ENCODE peak calls at places on chromosomes 1 and 21, in four cellular contexts. H, N, V and S are unnamed samples.

GRCh38 chr1:41174170-41174569 is 67.9 kb downstream of the SCMH1 start:
- DNase-seq in H (no peak), N (no peak), V (no peak), S (no peak)

GRCh38 chr1:36511804-36512798 is 29.4 kb upstream of the CSF3R start:
- DNase-seq in H (no peak), N (peak), V (no peak), S (no peak)

GRCh38 chr1:43757343-43758053 is 50.2 kb downstream of the ST3GAL3 start:
- DNase-seq in H (no peak), N (no peak), V (no peak), S (no peak)

GRCh38 chr1:63112155-63112914 is 210.0 kb upstream of the FOXD3 start:
- DNase-seq in H (peak), N (peak), V (no peak), S (peak)

GRCh38 chr1:71343686-71344416 is 263.0 kb upstream of the ZRANB2 start:
- DNase-seq in H (no peak), N (no peak), V (no peak), S (peak)

GRCh38 chr1:185720633-185721272 is 13.4 kb upstream of the HMCN1 start:
- DNase-seq in H (peak), N (peak), V (no peak), S (peak)

GRCh38 chr1:30829889-30830288 is 72.3 kb upstream of the LAPTM5 start:
- DNase-seq in H (no peak), N (no peak), V (no peak), S (no peak)

GRCh38 chr1:230822092-230822581 is 46.2 kb downstream of the C1orf198 start:
- DNase-seq in H (peak), N (peak), V (no peak), S (no peak)

GRCh38 chr1:242651817-242652216 is 127.3 kb upstream of the PLD5 start:
- DNase-seq in H (no peak), N (no peak), V (no peak), S (peak)

GRCh38 chr1:42046772-42047552 is 106.2 kb upstream of the GUCA2B start:
- DNase-seq in H (peak), N (no peak), V (no peak), S (no peak)

GRCh38 chr1:44114098-44114497 is 4.5 kb upstream of the KLF17 start:
- DNase-seq in H (no peak), N (no peak), V (no peak), S (no peak)

GRCh38 chr1:112878321-112878720 is 77.7 kb downstream of the SLC16A1 start:
- DNase-seq in H (no peak), N (no peak), V (no peak), S (no peak)

GRCh38 chr1:54763814-54764131 is 550 bp downstream of the PARS2 start:
- DNase-seq in H (no peak), N (no peak), V (peak), S (no peak)

GRCh38 chr21:41634858-41635257 is 126.9 kb upstream of the TMPRSS2 start:
- DNase-seq in H (peak), N (peak), V (no peak), S (no peak)

GRCh38 chr1:180527270-180527669 is 24.9 kb upstream of the ACBD6 start:
- DNase-seq in H (peak), N (peak), V (no peak), S (no peak)

GRCh38 chr1:9447215-9447960 is 91.9 kb upstream of the SLC25A33 start:
- DNase-seq in H (no peak), N (no peak), V (no peak), S (no peak)

GRCh38 chr21:44350773-44351481 is 2.5 kb upstream of the TRPM2 start:
- DNase-seq in H (no peak), N (no peak), V (no peak), S (no peak)

GRCh38 chr1:161207173-161207572 is 5.0 kb downstream of the NDUFS2 start:
- DNase-seq in H (no peak), N (peak), V (no peak), S (no peak)

GRCh38 chr21:35529141-35529863 is 480.2 kb upstream of the RUNX1 start:
- DNase-seq in H (peak), N (no peak), V (no peak), S (no peak)

GRCh38 chr21:14383596-14384210 is 757 bp upstream of the HSPA13 start:
- DNase-seq in H (no peak), N (peak), V (no peak), S (peak)

GRCh38 chr1:228541725-228542124 is 54.5 kb downstream of the RNF187 start:
- DNase-seq in H (no peak), N (no peak), V (no peak), S (no peak)

GRCh38 chr1:202623075-202623474 is 87.2 kb downstream of the SYT2 start:
- DNase-seq in H (peak), N (peak), V (no peak), S (no peak)

GRCh38 chr1:26218906-26219494 is 15.0 kb upstream of the CEP85 start:
- DNase-seq in H (no peak), N (no peak), V (no peak), S (no peak)

GRCh38 chr1:47415728-47416318 is at the start of gene FOXE3:
- DNase-seq in H (no peak), N (no peak), V (no peak), S (no peak)
- H3K4me3 ChIP-seq in H (peak), N (peak), V (no peak), S (no peak)

DNA sequence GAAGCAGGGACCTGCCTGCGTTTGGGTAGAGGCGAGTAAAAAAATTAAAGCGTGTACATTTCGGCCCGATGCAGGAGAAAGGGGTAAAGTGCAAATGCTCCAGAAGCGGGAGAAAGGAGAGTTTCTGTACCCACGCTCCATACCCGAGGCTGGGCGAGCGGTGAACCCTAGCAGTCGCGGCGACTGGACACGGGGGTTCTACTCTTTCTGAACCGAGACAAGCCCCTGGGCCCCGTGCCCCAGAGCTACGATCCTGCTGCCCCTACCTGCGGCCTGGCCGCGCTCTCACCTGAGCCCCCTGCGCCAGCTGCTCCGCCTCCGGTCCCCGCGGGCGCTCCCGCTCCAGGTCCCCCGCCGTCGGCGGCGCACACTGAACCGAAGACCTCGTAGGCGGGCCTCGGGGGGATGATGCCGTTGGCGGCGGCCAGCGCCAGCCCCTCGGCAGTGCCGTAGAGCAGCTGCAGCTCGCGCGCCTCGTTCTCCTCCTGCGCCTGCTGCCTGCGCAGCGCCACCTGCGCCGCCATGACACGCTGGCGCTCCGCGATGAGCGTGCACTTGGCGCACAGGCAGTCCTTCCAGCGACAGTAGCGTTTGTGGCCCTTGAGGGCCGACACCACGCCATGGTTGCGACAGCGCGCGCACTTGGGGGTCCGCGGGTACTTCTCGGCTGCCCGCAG is 2.4 kb downstream of the DMRTA2 start:
- DNase-seq in H (no peak), N (no peak), V (no peak), S (peak)
- H3K4me3 ChIP-seq in H (no peak), N (no peak), V (no peak), S (peak)

GRCh38 chr1:205208805-205209204 is 2.7 kb downstream of the DSTYK start:
- DNase-seq in H (no peak), N (no peak), V (no peak), S (no peak)

GRCh38 chr1:205216588-205216987 is 5.1 kb upstream of the DSTYK start:
- DNase-seq in H (no peak), N (no peak), V (no peak), S (no peak)

GRCh38 chr1:205214756-205215155 is 3.3 kb upstream of the DSTYK start:
- DNase-seq in H (no peak), N (no peak), V (no peak), S (no peak)

GRCh38 chr1:205210876-205211838 is at the start of gene DSTYK:
- DNase-seq in H (peak), N (peak), V (peak), S (peak)

DNA sequence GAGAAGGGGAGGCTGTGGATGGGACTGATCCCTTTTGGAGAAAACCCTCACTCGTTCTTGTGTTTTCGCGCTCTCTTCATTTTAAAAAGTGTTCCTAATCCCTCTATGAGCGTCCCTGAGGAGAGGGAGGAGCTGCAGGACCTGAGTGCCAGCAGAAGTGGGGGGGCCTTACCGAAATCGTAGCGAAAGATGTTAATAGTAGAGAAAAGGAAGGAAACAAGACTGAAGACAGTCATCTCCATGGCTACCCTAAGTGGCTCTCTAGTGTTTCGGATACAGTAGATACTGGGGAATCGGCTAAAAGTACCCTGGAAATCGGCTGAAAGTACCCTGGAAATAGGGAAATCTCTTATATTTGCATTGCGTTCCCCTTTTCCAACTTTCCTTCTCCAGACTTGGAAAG is 338 bp upstream of the DSTYK start:
- DNase-seq in H (no peak), N (no peak), V (no peak), S (no peak)
- H3K4me3 ChIP-seq in H (peak), N (peak), V (peak), S (peak)

DNA sequence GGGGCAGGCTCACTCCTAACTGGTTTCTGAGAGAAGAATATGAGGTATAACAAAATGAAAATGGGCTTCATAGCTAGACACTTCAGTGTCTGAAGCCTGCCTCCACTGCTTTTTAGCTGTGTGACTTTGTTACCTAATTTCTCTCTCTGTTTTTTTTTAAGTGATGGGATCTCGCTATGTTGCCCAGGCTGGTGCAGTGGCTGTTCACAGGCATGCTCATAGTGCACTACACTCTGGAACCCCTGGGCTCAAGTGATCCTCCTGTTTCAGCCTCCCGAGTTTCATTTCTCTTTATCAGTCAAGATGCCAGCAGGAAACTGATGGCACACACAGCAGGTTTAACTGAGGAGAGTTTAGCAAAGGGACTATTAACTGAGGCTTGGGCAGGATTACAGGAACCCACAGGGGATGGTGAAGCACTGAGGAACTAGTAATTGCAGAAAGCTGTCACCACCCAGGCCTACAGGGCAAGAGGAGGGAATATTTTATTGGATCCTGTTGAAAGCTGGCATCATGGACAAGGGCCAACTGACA is 25.4 kb upstream of the ATF3 start:
- DNase-seq in H (no peak), N (no peak), V (no peak), S (no peak)
- H3K4me3 ChIP-seq in H (no peak), N (no peak), V (no peak), S (no peak)

DNA sequence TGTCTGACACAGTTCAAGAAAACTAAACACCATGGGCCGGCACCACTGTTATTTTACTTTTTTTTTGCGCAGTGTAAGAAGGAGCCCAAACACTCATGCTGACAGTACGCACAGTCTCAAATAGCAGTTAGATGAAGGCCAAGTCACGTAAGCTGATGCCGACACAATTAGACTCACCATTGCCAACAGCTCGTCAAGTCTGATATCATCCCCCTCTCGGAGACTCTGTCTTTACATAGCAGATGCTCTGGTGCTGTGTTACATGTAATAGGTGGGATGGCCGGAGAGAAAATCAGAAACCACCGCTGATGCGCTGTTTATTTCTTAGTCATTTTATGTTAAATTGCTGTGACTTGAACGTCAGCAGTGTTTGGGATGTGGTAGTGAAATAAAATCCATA is 49.3 kb downstream of the TGFB2 start:
- DNase-seq in H (peak), N (no peak), V (no peak), S (no peak)
- H3K4me3 ChIP-seq in H (no peak), N (no peak), V (no peak), S (no peak)

DNA sequence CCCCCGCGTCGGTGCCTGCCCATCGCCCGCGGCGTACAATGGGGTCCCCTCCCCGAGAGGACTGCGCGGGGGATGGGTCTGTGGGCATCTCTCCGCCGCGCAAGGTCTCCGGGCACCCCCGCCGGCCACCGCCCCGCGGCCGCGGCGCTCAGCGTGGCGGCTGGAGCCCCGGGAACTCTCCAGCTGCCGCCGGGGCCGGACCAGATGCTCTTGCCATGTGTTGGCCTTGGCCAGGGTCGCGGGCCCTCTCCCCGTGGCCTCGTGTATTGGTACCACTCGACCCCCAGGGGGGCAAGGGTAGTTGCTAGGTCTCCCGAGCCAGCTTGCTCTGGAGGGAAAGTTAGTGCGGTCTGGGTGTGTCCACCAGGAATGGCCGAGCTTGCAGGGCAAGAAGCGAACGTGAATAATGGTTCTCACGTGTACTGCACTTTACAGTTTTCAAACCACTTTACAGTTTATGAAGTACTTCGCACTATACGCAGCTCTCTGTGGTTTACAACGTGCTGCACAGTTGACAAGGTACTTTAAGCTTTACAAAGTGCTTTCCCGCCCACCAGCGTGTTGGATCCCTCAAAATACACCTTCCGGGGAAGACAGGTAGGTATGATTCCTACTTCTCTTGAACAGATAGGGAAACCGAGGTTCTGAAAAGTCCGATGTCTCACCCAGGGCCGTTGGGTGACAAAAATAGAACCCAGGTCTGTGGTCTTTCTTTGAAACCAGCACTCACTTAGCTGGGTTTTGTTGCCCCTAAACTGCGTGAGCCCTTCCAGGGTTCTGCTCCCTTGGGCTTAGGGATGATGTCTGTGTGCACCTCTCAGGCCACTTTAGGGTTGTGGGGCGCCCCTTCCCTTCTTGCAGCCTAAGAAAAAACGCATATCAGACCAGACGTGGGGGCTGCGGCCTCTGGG is 1.2 kb downstream of the EPHB2 start:
- DNase-seq in H (peak), N (peak), V (no peak), S (peak)
- H3K4me3 ChIP-seq in H (peak), N (peak), V (no peak), S (no peak)